ENCODE peak calls at places on chromosomes 4 and X, in ten cellular contexts. L is BJ; D is heart right ventricle; V is cardiac muscle cell; Z is AG04450; N is tibial artery; K is CD8-positive, alpha-beta T cell; J is AG10803; C is astrocyte of the spinal cord; W is fibroblast of lung. H is an unnamed sample.
A peak's percentile ranks its signal among the peaks of the same experiment; 100 is the strongest.

GRCh38 chr4:52199574-52200338 is 148.7 kb downstream of the SPATA18 start:
- DNase-seq in L (no peak), D (no peak), V (no peak), Z (no peak), N (no peak), K (no peak), J (peak; percentile 86), C (peak; percentile 3), W (peak; percentile 3), H (no peak)

GRCh38 chr4:39114436-39114835 is 52.4 kb downstream of the KLHL5 start:
- DNase-seq in L (no peak), D (no peak), V (no peak), Z (peak; percentile 15), N (no peak), K (no peak), J (no peak), C (no peak), W (no peak), H (no peak)

GRCh38 chr4:145886871-145887240 is 51.8 kb downstream of the ZNF827 start:
- DNase-seq in L (no peak), D (no peak), V (peak; percentile 25), Z (no peak), N (no peak), K (no peak), J (no peak), C (no peak), W (no peak), H (no peak)

GRCh38 chr4:6019316-6020263 is 1.4 kb upstream of the C4orf50 start:
- DNase-seq in L (no peak), D (peak; percentile 37), V (peak; percentile 80), Z (peak; percentile 2), N (no peak), K (peak; percentile 22), J (peak; percentile 46), C (peak; percentile 24), W (peak; percentile 29), H (no peak)

GRCh38 chr4:40843696-40844095 is 93.9 kb downstream of the NSUN7 start:
- DNase-seq in L (no peak), D (no peak), V (no peak), Z (no peak), N (no peak), K (peak; percentile 18), J (no peak), C (no peak), W (no peak), H (no peak)

GRCh38 chrX:71184803-71185495 is 38.1 kb upstream of the GJB1 start:
- DNase-seq in L (no peak), D (no peak), V (no peak), Z (no peak), N (no peak), K (no peak), J (no peak), C (no peak), W (no peak), H (no peak)

GRCh38 chr4:158193171-158193749 is 17.0 kb upstream of the TMEM144 start:
- DNase-seq in L (no peak), D (no peak), V (peak; percentile 43), Z (no peak), N (no peak), K (no peak), J (peak; percentile 20), C (peak; percentile 35), W (peak; percentile 7), H (no peak)

GRCh38 chrX:95040104-95040503 is 1366.1 kb downstream of the FAM133A start:
- DNase-seq in L (no peak), D (no peak), V (no peak), Z (no peak), N (no peak), K (no peak), J (no peak), C (no peak), W (no peak), H (no peak)

GRCh38 chr4:37467223-37467622 is 219.0 kb downstream of the RELL1 start:
- DNase-seq in L (no peak), D (no peak), V (no peak), Z (no peak), N (no peak), K (no peak), J (no peak), C (no peak), W (no peak), H (no peak)

GRCh38 chr4:12724520-12724919 is 759.6 kb downstream of the RAB28 start:
- DNase-seq in L (no peak), D (no peak), V (peak; percentile 20), Z (no peak), N (no peak), K (no peak), J (no peak), C (no peak), W (no peak), H (no peak)

GRCh38 chrX:110684653-110685052 is 111.0 kb downstream of the CHRDL1 start:
- DNase-seq in L (no peak), D (no peak), V (no peak), Z (no peak), N (no peak), K (no peak), J (no peak), C (no peak), W (no peak), H (no peak)

GRCh38 chrX:65673857-65674350 is 6.5 kb downstream of the MSN start:
- DNase-seq in L (no peak), D (no peak), V (no peak), Z (no peak), N (no peak), K (no peak), J (peak; percentile 45), C (no peak), W (no peak), H (no peak)

GRCh38 chr4:73897380-73898136 is 28.4 kb downstream of the CXCL1 start:
- DNase-seq in L (no peak), D (no peak), V (no peak), Z (no peak), N (no peak), K (no peak), J (peak; percentile 98), C (peak; percentile 62), W (peak; percentile 65), H (peak; percentile 82)

GRCh38 chr4:183580849-183581248 is 76.0 kb downstream of the ING2 start:
- DNase-seq in L (no peak), D (no peak), V (no peak), Z (no peak), N (no peak), K (no peak), J (no peak), C (no peak), W (no peak), H (no peak)

GRCh38 chr4:34178476-34178875 is 2065.8 kb downstream of the ARAP2 start:
- DNase-seq in L (no peak), D (no peak), V (no peak), Z (no peak), N (no peak), K (no peak), J (peak; percentile 4), C (no peak), W (peak; percentile 27), H (no peak)

GRCh38 chr4:89184407-89184806 is 73.1 kb downstream of the TIGD2 start:
- DNase-seq in L (no peak), D (no peak), V (no peak), Z (no peak), N (no peak), K (no peak), J (no peak), C (no peak), W (no peak), H (no peak)

GRCh38 chr4:19739101-19739651 is 512.5 kb upstream of the SLIT2 start:
- DNase-seq in L (peak; percentile 37), D (no peak), V (no peak), Z (peak; percentile 76), N (no peak), K (no peak), J (peak; percentile 78), C (peak; percentile 95), W (peak; percentile 95), H (peak; percentile 52)

GRCh38 chr4:140223056-140223810 is 69.2 kb upstream of the MAML3 start:
- DNase-seq in L (no peak), D (no peak), V (no peak), Z (no peak), N (no peak), K (no peak), J (no peak), C (peak; percentile 47), W (peak; percentile 60), H (no peak)

GRCh38 chr4:80566203-80566872 is 230.8 kb downstream of the CFAP299 start:
- DNase-seq in L (no peak), D (no peak), V (no peak), Z (no peak), N (no peak), K (no peak), J (no peak), C (no peak), W (no peak), H (no peak)

GRCh38 chrX:152869972-152870371 is 27.9 kb upstream of the ZNF185 start:
- DNase-seq in L (no peak), D (no peak), V (no peak), Z (no peak), N (no peak), K (no peak), J (no peak), C (no peak), W (no peak), H (no peak)
- TF ChIP-seq CTCF in L (no peak), D (no peak), V (no peak), Z (no peak), N (no peak), K (no peak), J (no peak), C (no peak), W (no peak), H (no peak)

GRCh38 chr4:82889287-82889686 is 1.7 kb downstream of the SEC31A start:
- DNase-seq in L (no peak), D (no peak), V (no peak), Z (no peak), N (no peak), K (no peak), J (no peak), C (no peak), W (no peak), H (no peak)
- H3K4me3 ChIP-seq in L (peak overlapping the region; percentile 97), D (peak overlapping the region; percentile 90), V (peak overlapping the region; percentile 75), Z (peak overlapping the region; percentile 90), N (peak overlapping the region; percentile 80), K (no peak overlapping the region), J (peak overlapping the region; percentile 77), C (peak overlapping the region; percentile 99), W (peak overlapping the region; percentile 55), H (peak overlapping the region; percentile 89)

DNA sequence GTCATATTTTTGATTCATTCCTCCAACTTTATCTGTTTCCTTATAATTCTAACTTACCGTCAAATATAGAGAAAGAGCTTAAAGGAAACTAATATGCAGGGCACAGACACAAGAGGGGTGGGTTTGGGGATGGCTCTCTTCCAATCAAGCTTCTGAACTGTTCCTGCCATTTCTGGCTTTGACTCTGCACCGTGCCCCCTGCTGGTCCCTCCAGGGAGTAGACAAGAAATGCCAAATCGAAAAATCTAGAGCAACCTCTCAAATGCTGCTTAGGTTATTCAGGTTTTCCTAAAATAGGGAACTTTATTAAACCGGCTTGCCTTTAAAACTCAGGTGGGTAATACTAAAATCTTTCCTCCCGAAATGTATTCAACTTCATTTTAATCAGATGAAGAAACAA is 39.8 kb upstream of the VCX3A start:
- DNase-seq in L (no peak), D (no peak), V (peak; percentile 4), Z (no peak), N (no peak), K (no peak), J (no peak), C (no peak), W (no peak), H (no peak)
- TF ChIP-seq CTCF in L (no peak), D (no peak), V (no peak), Z (no peak), N (no peak), K (no peak), J (no peak), C (no peak), W (no peak), H (no peak)

GRCh38 chr4:164509951-164510350 is 244.0 kb upstream of the SMIM31 start:
- DNase-seq in L (no peak), D (no peak), V (no peak), Z (no peak), N (no peak), K (no peak), J (no peak), C (no peak), W (peak; percentile 16), H (no peak)
- H3K4me3 ChIP-seq in L (no peak overlapping the region), D (no peak overlapping the region), V (no peak overlapping the region), Z (no peak overlapping the region), N (no peak overlapping the region), K (no peak overlapping the region), J (no peak overlapping the region), C (no peak overlapping the region), W (no peak overlapping the region), H (no peak overlapping the region)

H was measured in AG04449.